ENCODE peak calls at places on chromosomes 6 and 20, in ten cellular contexts. V is hippocampal formation, K is HS-5, D is NCI-H2107, T is neuronal stem cell, M is uterus, H is stromal cell of bone marrow, G is nucleus accumbens, U is brain pericyte, C is EL. N is an unnamed sample.
A peak's percentile ranks its signal among the peaks of the same experiment; 100 is the strongest.

GRCh38 chr20:2817891-2818595 is 1.9 kb downstream of the TMEM239 start:
- DNase-seq in H (no peak), D (no peak), U (no peak), C (no peak), M (no peak), T (no peak), K (no peak), G (no peak), V (no peak), N (no peak)

GRCh38 chr20:41692479-41693135 is 74.4 kb upstream of the CHD6 start:
- DNase-seq in V (peak; percentile 79), C (peak; percentile 59), G (peak; percentile 85), M (peak; percentile 87), K (no peak), D (no peak), U (peak; percentile 6), T (peak; percentile 79), H (peak; percentile 49), N (peak; percentile 58)

GRCh38 chr6:125658759-125659431 is 90.5 kb upstream of the HEY2 start:
- DNase-seq in D (no peak), H (no peak), M (no peak), U (no peak), C (peak; percentile 12), G (no peak), K (peak; percentile 11), V (no peak), T (no peak), N (no peak)

GRCh38 chr6:47343631-47344421 is 34.1 kb upstream of the TNFRSF21 start:
- DNase-seq in M (no peak), U (no peak), D (no peak), G (no peak), H (no peak), T (no peak), K (no peak), V (no peak), C (no peak), N (no peak)

GRCh38 chr6:170261643-170262480 is 29.0 kb downstream of the DLL1 start:
- DNase-seq in U (no peak), M (no peak), G (no peak), C (no peak), K (no peak), T (no peak), H (no peak), D (no peak), V (no peak), N (no peak)

GRCh38 chr6:43391448-43392031 is 22.1 kb upstream of the ZNF318 start:
- DNase-seq in T (no peak), M (no peak), H (no peak), K (no peak), C (no peak), G (no peak), U (no peak), V (no peak), D (no peak), N (no peak)

GRCh38 chr20:19964289-19965263 is 52.6 kb upstream of the NAA20 start:
- DNase-seq in H (peak; percentile 67), G (no peak), D (no peak), T (no peak), M (peak; percentile 90), K (peak; percentile 81), V (no peak), U (peak; percentile 50), C (peak; percentile 83), N (no peak)

GRCh38 chr20:52047811-52048302 is 143.7 kb downstream of the ZFP64 start:
- DNase-seq in C (no peak), K (no peak), D (no peak), U (no peak), V (no peak), T (no peak), G (no peak), H (peak; percentile 67), M (no peak), N (peak; percentile 11)

GRCh38 chr6:126764696-126765095 is 353.8 kb upstream of the RSPO3 start:
- DNase-seq in C (no peak), U (no peak), G (no peak), M (no peak), T (no peak), H (no peak), D (no peak), V (no peak), K (no peak), N (no peak)

GRCh38 chr6:43765776-43766175 is 4.2 kb upstream of the VEGFA start:
- DNase-seq in M (no peak), C (no peak), T (no peak), H (no peak), U (no peak), D (no peak), V (no peak), K (no peak), G (no peak), N (no peak)

GRCh38 chr6:168518867-168519266 is 77.9 kb downstream of the SMOC2 start:
- DNase-seq in G (no peak), H (no peak), C (no peak), M (no peak), V (no peak), K (no peak), T (no peak), U (no peak), D (no peak), N (no peak)

N was measured in stimulated activated CD4-positive, alpha-beta T cell treated with anti-CD3 and anti-CD28 coated beads, TNF-alpha, amount 100 ng/mL, for 24 hours.